ENCODE peak calls at places on chromosomes 4 and X, in eight cellular contexts. One of them, this sample, is unnamed.

GRCh38 chr4:3402409-3403103 is 39.2 kb upstream of the HGFAC start:
- DNase-seq in left lung: no peak
- DNase-seq in OCI-LY7: no peak
- DNase-seq in stomach: no peak
- DNase-seq in breast epithelium: no peak
- DNase-seq in transverse colon: no peak
- DNase-seq in lung: no peak
- DNase-seq in aorta: peak
- DNase-seq in this sample: no peak

GRCh38 chr4:33340168-33340567 is 2620.0 kb downstream of the PCDH7 start:
- DNase-seq in left lung: no peak
- DNase-seq in breast epithelium: no peak
- DNase-seq in OCI-LY7: no peak
- DNase-seq in aorta: peak
- DNase-seq in stomach: no peak
- DNase-seq in transverse colon: no peak
- DNase-seq in lung: no peak
- DNase-seq in this sample: no peak

GRCh38 chrX:84187501-84188319 is at the start of gene RPS6KA6:
- DNase-seq in lung: no peak
- DNase-seq in breast epithelium: peak
- DNase-seq in OCI-LY7: no peak
- DNase-seq in transverse colon: peak
- DNase-seq in aorta: peak
- DNase-seq in stomach: no peak
- DNase-seq in left lung: peak
- DNase-seq in this sample: peak

GRCh38 chr4:94758141-94758699 is 465 bp downstream of the BMPR1B start:
- DNase-seq in lung: peak
- DNase-seq in transverse colon: peak
- DNase-seq in left lung: peak
- DNase-seq in aorta: peak
- DNase-seq in breast epithelium: no peak
- DNase-seq in OCI-LY7: no peak
- DNase-seq in stomach: no peak
- DNase-seq in this sample: no peak

GRCh38 chr4:119299221-119300071 is 22.5 kb downstream of the FABP2 start:
- DNase-seq in aorta: no peak
- DNase-seq in stomach: no peak
- DNase-seq in left lung: no peak
- DNase-seq in transverse colon: no peak
- DNase-seq in breast epithelium: no peak
- DNase-seq in lung: no peak
- DNase-seq in OCI-LY7: peak
- DNase-seq in this sample: no peak

GRCh38 chrX:1925053-1925481 is 310.2 kb downstream of the ASMT start:
- DNase-seq in OCI-LY7: no peak
- DNase-seq in breast epithelium: no peak
- DNase-seq in transverse colon: no peak
- DNase-seq in left lung: no peak
- DNase-seq in stomach: no peak
- DNase-seq in aorta: no peak
- DNase-seq in lung: no peak
- DNase-seq in this sample: no peak

GRCh38 chr4:8907596-8908205 is 36.1 kb upstream of the HMX1 start:
- DNase-seq in lung: no peak
- DNase-seq in stomach: no peak
- DNase-seq in left lung: peak
- DNase-seq in breast epithelium: peak
- DNase-seq in aorta: peak
- DNase-seq in transverse colon: no peak
- DNase-seq in OCI-LY7: no peak
- DNase-seq in this sample: no peak

GRCh38 chrX:40893251-40893910 is 158.0 kb upstream of the MED14 start:
- DNase-seq in lung: no peak
- DNase-seq in aorta: no peak
- DNase-seq in OCI-LY7: no peak
- DNase-seq in stomach: no peak
- DNase-seq in left lung: no peak
- DNase-seq in transverse colon: no peak
- DNase-seq in breast epithelium: no peak
- DNase-seq in this sample: no peak

GRCh38 chrX:39445336-39445735 is 644.1 kb downstream of the MID1IP1 start:
- DNase-seq in stomach: peak
- DNase-seq in transverse colon: peak
- DNase-seq in OCI-LY7: peak
- DNase-seq in left lung: no peak
- DNase-seq in breast epithelium: no peak
- DNase-seq in lung: no peak
- DNase-seq in aorta: no peak
- DNase-seq in this sample: peak

GRCh38 chr4:94508841-94509240 is 57.1 kb downstream of the PDLIM5 start:
- DNase-seq in stomach: no peak
- DNase-seq in breast epithelium: no peak
- DNase-seq in OCI-LY7: no peak
- DNase-seq in transverse colon: no peak
- DNase-seq in lung: no peak
- DNase-seq in aorta: no peak
- DNase-seq in left lung: no peak
- DNase-seq in this sample: no peak

GRCh38 chr4:15654556-15655222 is 468 bp downstream of the FBXL5 start:
- DNase-seq in OCI-LY7: peak
- DNase-seq in left lung: peak
- DNase-seq in transverse colon: peak
- DNase-seq in breast epithelium: peak
- DNase-seq in lung: peak
- DNase-seq in aorta: peak
- DNase-seq in stomach: peak
- DNase-seq in this sample: peak

GRCh38 chr4:2871911-2872310 is 28.3 kb downstream of the ADD1 start:
- DNase-seq in transverse colon: no peak
- DNase-seq in stomach: no peak
- DNase-seq in aorta: no peak
- DNase-seq in OCI-LY7: no peak
- DNase-seq in lung: no peak
- DNase-seq in breast epithelium: no peak
- DNase-seq in left lung: no peak
- DNase-seq in this sample: no peak

GRCh38 chrX:6159468-6159867 is 69.2 kb downstream of the NLGN4X start:
- DNase-seq in OCI-LY7: no peak
- DNase-seq in left lung: no peak
- DNase-seq in breast epithelium: no peak
- DNase-seq in aorta: no peak
- DNase-seq in lung: no peak
- DNase-seq in stomach: no peak
- DNase-seq in transverse colon: no peak
- DNase-seq in this sample: no peak

GRCh38 chr4:26067035-26067434 is 153.0 kb downstream of the SMIM20 start:
- DNase-seq in breast epithelium: no peak
- DNase-seq in OCI-LY7: no peak
- DNase-seq in aorta: no peak
- DNase-seq in lung: no peak
- DNase-seq in transverse colon: no peak
- DNase-seq in stomach: no peak
- DNase-seq in left lung: no peak
- DNase-seq in this sample: no peak

GRCh38 chrX:100358766-100359165 is 51.3 kb downstream of the PCDH19 start:
- DNase-seq in stomach: no peak
- DNase-seq in breast epithelium: no peak
- DNase-seq in OCI-LY7: no peak
- DNase-seq in transverse colon: no peak
- DNase-seq in lung: no peak
- DNase-seq in aorta: no peak
- DNase-seq in left lung: no peak
- DNase-seq in this sample: no peak

GRCh38 chr4:113382704-113383103 is 333.3 kb downstream of the ANK2 start:
- DNase-seq in stomach: no peak
- DNase-seq in aorta: no peak
- DNase-seq in OCI-LY7: no peak
- DNase-seq in lung: no peak
- DNase-seq in breast epithelium: no peak
- DNase-seq in transverse colon: no peak
- DNase-seq in left lung: no peak
- DNase-seq in this sample: no peak

GRCh38 chrX:44474410-44474809 is 68.2 kb downstream of the FUNDC1 start:
- DNase-seq in stomach: no peak
- DNase-seq in OCI-LY7: no peak
- DNase-seq in transverse colon: no peak
- DNase-seq in breast epithelium: no peak
- DNase-seq in aorta: no peak
- DNase-seq in left lung: no peak
- DNase-seq in lung: no peak
- DNase-seq in this sample: no peak

GRCh38 chr4:153592090-153592489 is 92.0 kb upstream of the TLR2 start:
- DNase-seq in breast epithelium: no peak
- DNase-seq in lung: no peak
- DNase-seq in OCI-LY7: no peak
- DNase-seq in transverse colon: no peak
- DNase-seq in left lung: no peak
- DNase-seq in aorta: no peak
- DNase-seq in stomach: no peak
- DNase-seq in this sample: no peak

GRCh38 chrX:19602866-19603620 is 87.7 kb upstream of the MAP3K15 start:
- DNase-seq in stomach: no peak
- DNase-seq in OCI-LY7: no peak
- DNase-seq in breast epithelium: no peak
- DNase-seq in transverse colon: no peak
- DNase-seq in lung: no peak
- DNase-seq in aorta: no peak
- DNase-seq in left lung: no peak
- DNase-seq in this sample: no peak

GRCh38 chrX:19609541-19609940 is 94.2 kb upstream of the MAP3K15 start:
- DNase-seq in breast epithelium: no peak
- DNase-seq in stomach: no peak
- DNase-seq in aorta: no peak
- DNase-seq in lung: no peak
- DNase-seq in transverse colon: no peak
- DNase-seq in OCI-LY7: no peak
- DNase-seq in left lung: no peak
- DNase-seq in this sample: no peak

GRCh38 chrX:19599253-19599652 is 83.9 kb upstream of the MAP3K15 start:
- DNase-seq in OCI-LY7: no peak
- DNase-seq in aorta: no peak
- DNase-seq in stomach: no peak
- DNase-seq in breast epithelium: no peak
- DNase-seq in left lung: no peak
- DNase-seq in lung: no peak
- DNase-seq in transverse colon: no peak
- DNase-seq in this sample: no peak

DNA sequence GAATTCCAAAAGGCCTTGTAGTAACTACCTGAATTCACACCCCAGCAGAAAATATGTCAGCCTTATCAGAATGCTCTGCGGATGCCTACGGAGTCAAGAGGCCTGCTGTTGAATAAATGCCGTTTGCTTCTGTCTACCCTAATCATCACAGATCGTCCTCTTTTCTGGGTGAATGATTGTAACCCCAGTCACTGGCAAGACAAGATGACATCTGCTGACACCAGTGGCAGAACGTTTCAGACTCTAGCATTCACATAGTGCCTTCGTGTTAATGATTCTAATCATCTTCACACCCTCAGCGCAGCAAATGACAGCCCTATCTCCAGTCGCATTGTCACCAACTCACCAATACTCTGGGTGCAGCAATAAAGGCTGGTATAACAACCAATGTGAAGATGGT is 89.1 kb upstream of the MAP3K15 start:
- DNase-seq in transverse colon: no peak
- DNase-seq in stomach: no peak
- DNase-seq in OCI-LY7: no peak
- DNase-seq in aorta: no peak
- DNase-seq in lung: no peak
- DNase-seq in left lung: no peak
- DNase-seq in breast epithelium: no peak
- DNase-seq in this sample: no peak
- H3K27ac ChIP-seq in transverse colon: no peak
- H3K27ac ChIP-seq in stomach: no peak
- H3K27ac ChIP-seq in OCI-LY7: no peak
- H3K27ac ChIP-seq in aorta: no peak
- H3K27ac ChIP-seq in lung: no peak
- H3K27ac ChIP-seq in left lung: no peak
- H3K27ac ChIP-seq in breast epithelium: no peak
- H3K27ac ChIP-seq in this sample: no peak

GRCh38 chr4:125070869-125071268 is 243.9 kb upstream of the FAT4 start:
- DNase-seq in aorta: no peak
- DNase-seq in lung: no peak
- DNase-seq in transverse colon: no peak
- DNase-seq in OCI-LY7: no peak
- DNase-seq in stomach: no peak
- DNase-seq in breast epithelium: no peak
- DNase-seq in left lung: no peak
- DNase-seq in this sample: no peak
- H3K27ac ChIP-seq in aorta: no peak
- H3K27ac ChIP-seq in lung: no peak
- H3K27ac ChIP-seq in transverse colon: no peak
- H3K27ac ChIP-seq in OCI-LY7: no peak
- H3K27ac ChIP-seq in stomach: no peak
- H3K27ac ChIP-seq in breast epithelium: no peak
- H3K27ac ChIP-seq in left lung: no peak
- H3K27ac ChIP-seq in this sample: no peak

DNA sequence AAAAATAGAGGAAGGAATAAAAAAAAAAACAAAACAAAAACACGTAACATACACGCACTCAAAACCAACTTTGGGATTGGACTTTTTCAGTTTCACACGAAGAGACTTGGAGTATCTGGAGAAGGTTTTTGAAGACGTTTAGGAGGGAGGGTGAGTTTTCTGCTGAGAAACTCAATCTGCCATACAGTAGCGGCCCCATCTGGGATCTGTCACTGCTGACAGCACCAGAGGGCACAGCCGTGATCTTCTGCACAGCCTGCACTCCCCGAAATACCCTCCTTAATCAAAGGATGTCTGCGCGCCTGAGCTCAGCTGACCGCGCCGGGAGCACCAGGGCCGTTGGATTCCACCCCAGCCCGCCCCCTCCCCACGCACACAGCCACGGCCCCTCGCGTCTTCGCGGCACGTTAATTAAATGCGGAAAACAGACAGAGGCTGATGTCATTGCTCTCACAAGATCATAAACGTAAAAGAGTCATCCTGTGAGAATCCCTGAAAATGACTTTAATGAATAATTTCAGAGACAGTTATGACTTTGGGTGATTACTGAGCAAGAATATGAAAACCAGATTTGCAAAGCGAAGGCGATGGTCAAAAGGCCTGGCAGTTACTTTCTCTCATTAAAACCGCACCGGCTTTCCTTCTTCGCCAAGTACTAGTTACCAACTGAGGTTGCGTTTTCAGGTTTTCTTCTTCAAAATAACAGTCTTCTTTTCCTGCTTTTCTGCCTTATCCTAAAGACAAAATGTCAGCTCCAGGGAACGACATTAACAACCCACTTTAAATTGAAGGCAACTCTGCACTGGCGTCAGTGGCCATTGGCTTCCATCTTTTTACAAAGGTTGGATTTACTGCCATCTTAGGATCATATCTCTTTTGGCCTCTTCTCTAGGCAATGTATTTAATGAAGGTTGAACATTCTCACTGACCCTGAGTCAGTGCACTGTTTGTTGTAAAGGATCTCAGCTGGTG is 10.6 kb downstream of the HAND2 start:
- DNase-seq in breast epithelium: no peak
- DNase-seq in stomach: no peak
- DNase-seq in left lung: no peak
- DNase-seq in OCI-LY7: no peak
- DNase-seq in aorta: no peak
- DNase-seq in transverse colon: no peak
- DNase-seq in lung: no peak
- DNase-seq in this sample: no peak
- H3K27ac ChIP-seq in breast epithelium: no peak
- H3K27ac ChIP-seq in stomach: peak
- H3K27ac ChIP-seq in left lung: no peak
- H3K27ac ChIP-seq in OCI-LY7: no peak
- H3K27ac ChIP-seq in aorta: peak
- H3K27ac ChIP-seq in transverse colon: peak
- H3K27ac ChIP-seq in lung: peak
- H3K27ac ChIP-seq in this sample: no peak

GRCh38 chrX:14363719-14364118 is 165.6 kb upstream of the GLRA2 start:
- DNase-seq in stomach: no peak
- DNase-seq in OCI-LY7: no peak
- DNase-seq in aorta: no peak
- DNase-seq in breast epithelium: no peak
- DNase-seq in lung: no peak
- DNase-seq in left lung: no peak
- DNase-seq in transverse colon: no peak
- DNase-seq in this sample: no peak
- H3K27ac ChIP-seq in stomach: no peak
- H3K27ac ChIP-seq in OCI-LY7: no peak
- H3K27ac ChIP-seq in aorta: no peak
- H3K27ac ChIP-seq in breast epithelium: no peak
- H3K27ac ChIP-seq in lung: no peak
- H3K27ac ChIP-seq in left lung: no peak
- H3K27ac ChIP-seq in transverse colon: no peak
- H3K27ac ChIP-seq in this sample: no peak

This sample was measured in CD4-positive, alpha-beta T cell.